ENCODE peak calls at places on chromosome 1, in seven cellular contexts. S, M, N, X, G, I and O are unnamed samples.

GRCh38 chr1:8681317-8681650 is 136.2 kb downstream of the RERE start:
- DNase-seq in G (no peak), X (no peak), M (no peak), S (no peak), N (no peak), I (no peak), O (no peak)

GRCh38 chr1:168110896-168111545 is 25.7 kb downstream of the GPR161 start:
- DNase-seq in N (peak), S (no peak), X (no peak), I (no peak), M (no peak), G (peak), O (no peak)

GRCh38 chr1:245277276-245277675 is 122.5 kb downstream of the KIF26B start:
- DNase-seq in M (no peak), X (peak), G (no peak), I (peak), N (peak), S (no peak), O (no peak)

GRCh38 chr1:54016343-54017282 is 1.4 kb downstream of the LDLRAD1 start:
- DNase-seq in S (no peak), N (no peak), X (no peak), I (no peak), G (peak), M (no peak), O (no peak)

GRCh38 chr1:156149374-156150106 is 3.8 kb upstream of the SEMA4A start:
- DNase-seq in X (no peak), S (no peak), N (peak), G (no peak), I (no peak), M (no peak), O (no peak)

GRCh38 chr1:157115429-157115838 is 15.8 kb upstream of the ETV3L start:
- DNase-seq in M (no peak), N (no peak), I (no peak), S (no peak), G (no peak), X (peak), O (no peak)

GRCh38 chr1:12621346-12622320 is 3.6 kb upstream of the DHRS3 start:
- DNase-seq in X (no peak), I (no peak), S (no peak), M (no peak), G (no peak), N (no peak), O (peak)

GRCh38 chr1:165369255-165369848 is 12.8 kb upstream of the LMX1A start:
- DNase-seq in N (peak), S (peak), M (no peak), G (peak), X (no peak), I (peak), O (no peak)

GRCh38 chr1:17441265-17441992 is 2.0 kb upstream of the RCC2 start:
- DNase-seq in X (no peak), S (no peak), N (peak), M (peak), G (peak), I (no peak), O (no peak)

GRCh38 chr1:63245186-63245585 is 77.2 kb upstream of the FOXD3 start:
- DNase-seq in M (no peak), S (no peak), X (no peak), G (no peak), N (no peak), I (no peak), O (no peak)

GRCh38 chr1:153936011-153936802 is 10.3 kb downstream of the DENND4B start:
- DNase-seq in N (no peak), S (no peak), G (no peak), X (no peak), M (no peak), I (no peak), O (no peak)

GRCh38 chr1:185045793-185046441 is 559 bp downstream of the RNF2 start:
- DNase-seq in M (no peak), I (peak), G (peak), X (no peak), S (peak), N (peak), O (no peak)

GRCh38 chr1:234325878-234326492 is 47.3 kb upstream of the COA6 start:
- DNase-seq in X (no peak), G (no peak), I (no peak), N (no peak), S (no peak), M (no peak), O (no peak)

GRCh38 chr1:232248276-232248803 is 381.6 kb downstream of the SIPA1L2 start:
- DNase-seq in X (no peak), M (no peak), N (no peak), S (no peak), I (peak), G (no peak), O (no peak)

GRCh38 chr1:244896550-244896949 is 32.2 kb upstream of the HNRNPU start:
- DNase-seq in S (no peak), X (no peak), M (peak), G (peak), N (no peak), I (no peak), O (no peak)

GRCh38 chr1:114009393-114009792 is 30.1 kb downstream of the OLFML3 start:
- DNase-seq in I (no peak), G (peak), X (no peak), M (no peak), S (no peak), N (no peak), O (peak)

GRCh38 chr1:53893999-53894636 is at the start of gene DIO1:
- DNase-seq in G (no peak), X (no peak), I (no peak), S (no peak), N (peak), M (no peak), O (no peak)

GRCh38 chr1:203289982-203290260 is 15.4 kb upstream of the BTG2 start:
- DNase-seq in M (no peak), X (no peak), G (no peak), I (no peak), S (no peak), N (no peak), O (no peak)

GRCh38 chr1:18290740-18291412 is 183.3 kb downstream of the IGSF21 start:
- DNase-seq in N (peak), X (no peak), M (no peak), I (no peak), G (no peak), S (no peak), O (no peak)

GRCh38 chr1:224766266-224766665 is 150.1 kb downstream of the CNIH3 start:
- DNase-seq in I (no peak), N (no peak), S (no peak), G (no peak), X (peak), M (no peak), O (no peak)

GRCh38 chr1:72341661-72342060 is 59.3 kb upstream of the NEGR1 start:
- DNase-seq in X (no peak), I (no peak), G (no peak), S (no peak), N (no peak), M (no peak), O (no peak)

GRCh38 chr1:1883092-1883858 is 7.6 kb downstream of the GNB1 start:
- DNase-seq in M (no peak), S (no peak), N (peak), G (no peak), X (no peak), I (peak), O (no peak)

GRCh38 chr1:178284059-178284458 is 190.2 kb downstream of the RASAL2 start:
- DNase-seq in N (no peak), X (no peak), G (no peak), I (no peak), M (no peak), S (no peak), O (no peak)

GRCh38 chr1:94926365-94926914 is 470 bp downstream of the CNN3 start:
- DNase-seq in S (peak), M (no peak), G (peak), I (peak), X (no peak), N (peak), O (no peak)

GRCh38 chr1:64769971-64770370 is 25.1 kb downstream of the RAVER2 start:
- DNase-seq in I (no peak), G (no peak), S (no peak), M (no peak), X (no peak), N (no peak), O (no peak)

GRCh38 chr1:89552481-89553194 is 28.0 kb downstream of the LRRC8B start:
- DNase-seq in X (no peak), N (no peak), G (peak), I (no peak), M (peak), S (peak), O (no peak)
- H3K4me3 ChIP-seq in X (no peak), N (no peak), G (no peak), I (no peak), M (no peak), S (no peak), O (no peak)

GRCh38 chr1:40664791-40665190 is 691 bp downstream of the RIMS3 start:
- DNase-seq in G (no peak), X (no peak), N (no peak), M (no peak), S (no peak), I (no peak), O (no peak)
- H3K4me3 ChIP-seq in G (no peak), X (peak), N (peak), M (no peak), S (no peak), I (peak), O (no peak)

GRCh38 chr1:55239548-55239947 is 24.4 kb upstream of the USP24 start:
- DNase-seq in G (no peak), N (no peak), I (no peak), M (no peak), X (no peak), S (no peak), O (no peak)

GRCh38 chr1:55233149-55233777 is 18.1 kb upstream of the USP24 start:
- DNase-seq in I (no peak), S (no peak), N (no peak), M (no peak), G (peak), X (no peak), O (no peak)

GRCh38 chr1:55234016-55234415 is 18.9 kb upstream of the USP24 start:
- DNase-seq in S (no peak), G (peak), M (peak), I (no peak), X (no peak), N (no peak), O (no peak)

GRCh38 chr1:55232448-55233148 is 17.4 kb upstream of the USP24 start:
- DNase-seq in G (no peak), M (no peak), X (no peak), S (no peak), I (no peak), N (no peak), O (no peak)

GRCh38 chr1:55235722-55236121 is 20.6 kb upstream of the USP24 start:
- DNase-seq in S (no peak), X (no peak), M (peak), I (no peak), G (peak), N (no peak), O (peak)
- H3K4me3 ChIP-seq in S (no peak), X (no peak), M (no peak), I (no peak), G (no peak), N (no peak), O (no peak)

DNA sequence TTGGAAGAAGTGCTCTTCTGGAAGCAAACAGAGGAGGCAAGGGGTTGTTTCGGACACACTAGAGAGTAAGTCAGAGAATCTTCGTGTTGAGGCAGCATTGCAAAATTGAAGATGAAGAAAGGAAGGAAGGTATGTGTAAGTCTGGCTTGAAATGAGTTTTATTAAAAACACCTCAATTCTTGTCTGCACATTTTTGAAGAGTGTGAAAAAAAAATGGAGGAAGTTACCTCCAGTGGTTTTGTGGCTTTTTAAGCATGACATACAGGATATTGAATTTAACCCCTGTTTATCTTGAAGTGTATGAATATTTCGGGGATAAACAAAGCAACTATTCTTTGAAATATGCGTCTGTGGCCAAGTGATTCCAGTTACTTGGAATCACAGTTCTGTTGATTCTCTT is 203.2 kb upstream of the SGIP1 start:
- DNase-seq in I (no peak), X (no peak), N (no peak), G (peak), M (no peak), S (peak), O (no peak)
- H3K4me3 ChIP-seq in I (no peak), X (no peak), N (no peak), G (no peak), M (no peak), S (peak), O (no peak)

DNA sequence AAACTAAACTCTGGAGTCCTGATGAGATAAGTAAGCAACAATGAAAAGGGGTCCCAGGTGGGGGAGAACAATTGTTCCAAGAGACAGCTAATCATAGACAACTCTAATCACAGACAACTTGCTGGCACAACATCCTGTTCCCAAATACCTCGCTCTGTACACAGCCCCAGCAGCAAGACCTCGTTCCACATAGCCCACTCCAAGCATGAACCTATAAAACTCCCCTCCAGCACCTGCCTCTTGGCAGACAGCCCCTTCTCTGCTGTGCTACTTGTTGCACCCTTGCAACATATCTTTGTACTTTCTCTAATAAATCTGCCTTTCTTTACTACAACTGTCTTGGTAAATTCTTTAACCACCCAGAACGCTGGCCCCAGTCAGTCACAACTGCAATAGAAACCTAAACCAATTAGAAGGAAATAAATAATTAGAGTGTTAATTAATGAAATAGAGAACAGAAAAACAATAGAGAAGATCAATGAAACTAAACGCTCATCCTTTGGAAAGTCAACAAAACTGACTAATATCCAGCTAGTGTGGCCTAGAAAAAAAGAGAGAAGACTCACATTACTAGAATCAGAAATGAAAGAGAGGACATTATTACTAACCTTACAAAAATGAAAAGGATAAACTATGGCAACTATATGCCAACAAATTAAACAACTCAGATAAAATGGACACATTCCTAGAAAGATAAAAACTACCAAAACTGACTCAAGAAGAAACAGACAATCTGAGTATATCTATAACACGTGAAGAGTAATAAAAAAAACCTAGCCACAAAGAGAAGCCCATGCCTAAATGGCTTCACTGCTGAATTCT is 36.1 kb downstream of the LRRC40 start:
- DNase-seq in X (no peak), M (no peak), I (no peak), N (no peak), S (no peak), G (no peak), O (no peak)
- H3K4me3 ChIP-seq in X (no peak), M (no peak), I (no peak), N (no peak), S (no peak), G (no peak), O (no peak)

GRCh38 chr1:174800951-174801350 is 198.8 kb upstream of the CACYBP start:
- DNase-seq in I (no peak), N (no peak), M (no peak), G (no peak), X (no peak), S (no peak), O (no peak)
- H3K4me3 ChIP-seq in I (peak), N (peak), M (no peak), G (no peak), X (no peak), S (no peak), O (no peak)

GRCh38 chr1:43936470-43937151 is 3.0 kb downstream of the ARTN start:
- DNase-seq in S (no peak), G (peak), X (no peak), I (peak), M (no peak), N (peak), O (no peak)
- H3K4me3 ChIP-seq in S (no peak), G (peak), X (peak), I (peak), M (no peak), N (peak), O (peak)

GRCh38 chr1:236130372-236130771 is 12.0 kb upstream of the GPR137B start:
- DNase-seq in M (no peak), S (no peak), G (no peak), X (no peak), I (no peak), N (no peak), O (no peak)
- H3K4me3 ChIP-seq in M (no peak), S (no peak), G (no peak), X (no peak), I (no peak), N (no peak), O (no peak)

DNA sequence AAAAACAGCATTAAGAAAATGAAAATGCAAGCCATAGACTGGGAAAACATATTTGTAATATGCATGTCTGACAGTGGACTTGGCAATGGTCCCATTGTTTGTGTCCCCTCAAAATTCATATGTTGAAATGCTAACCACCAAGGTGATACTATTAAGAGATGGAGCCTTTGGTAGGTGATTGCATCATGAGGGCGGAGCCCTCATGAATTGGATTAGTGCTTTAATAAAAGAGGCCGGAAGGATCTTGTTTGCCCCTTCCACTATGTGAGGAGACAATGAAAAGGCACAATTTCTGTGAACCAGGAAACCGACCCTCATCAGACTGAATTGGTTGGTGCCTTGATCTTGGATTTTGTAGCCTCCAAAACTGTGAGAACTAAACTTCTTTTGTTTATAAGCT is 232.3 kb downstream of the GPR52 start:
- DNase-seq in X (no peak), G (no peak), N (no peak), S (no peak), M (no peak), I (no peak), O (no peak)
- H3K4me3 ChIP-seq in X (no peak), G (no peak), N (no peak), S (no peak), M (no peak), I (no peak), O (no peak)